ENCODE peak calls at places on chromosomes 7 and 10, in six cellular contexts. One of them, this sample, is unnamed.
A peak's percentile ranks its signal among the peaks of the same experiment; 100 is the strongest.

GRCh38 chr10:79088176-79088575 is 19.4 kb downstream of the ZMIZ1 start:
- DNase-seq in pancreas: peak; percentile 91
- DNase-seq in spleen: no peak
- DNase-seq in upper lobe of right lung: peak; percentile 78
- DNase-seq in mammary epithelial cell: peak; percentile 73
- DNase-seq in breast epithelium: peak; percentile 52
- DNase-seq in this sample: peak; percentile 72

GRCh38 chr10:110414563-110415309 is 83.0 kb upstream of the DUSP5 start:
- DNase-seq in pancreas: no peak
- DNase-seq in spleen: peak; percentile 91
- DNase-seq in upper lobe of right lung: no peak
- DNase-seq in mammary epithelial cell: peak; percentile 91
- DNase-seq in breast epithelium: peak; percentile 62
- DNase-seq in this sample: peak; percentile 91

GRCh38 chr10:79158402-79159097 is 89.8 kb downstream of the ZMIZ1 start:
- DNase-seq in pancreas: peak; percentile 60
- DNase-seq in spleen: no peak
- DNase-seq in upper lobe of right lung: no peak
- DNase-seq in mammary epithelial cell: no peak
- DNase-seq in breast epithelium: no peak
- DNase-seq in this sample: no peak

GRCh38 chr10:1368772-1369171 is 312.6 kb downstream of the WDR37 start:
- DNase-seq in pancreas: no peak
- DNase-seq in spleen: no peak
- DNase-seq in upper lobe of right lung: no peak
- DNase-seq in mammary epithelial cell: no peak
- DNase-seq in breast epithelium: peak; percentile 13
- DNase-seq in this sample: no peak

GRCh38 chr10:59876695-59877094 is 29.7 kb downstream of the CCDC6 start:
- DNase-seq in pancreas: no peak
- DNase-seq in spleen: no peak
- DNase-seq in upper lobe of right lung: no peak
- DNase-seq in mammary epithelial cell: peak; percentile 33
- DNase-seq in breast epithelium: no peak
- DNase-seq in this sample: no peak

GRCh38 chr7:112143567-112143966 is 62.6 kb downstream of the DOCK4 start:
- DNase-seq in pancreas: no peak
- DNase-seq in spleen: no peak
- DNase-seq in upper lobe of right lung: no peak
- DNase-seq in mammary epithelial cell: no peak
- DNase-seq in breast epithelium: no peak
- DNase-seq in this sample: no peak

GRCh38 chr7:69732203-69732602 is 133.9 kb downstream of the AUTS2 start:
- DNase-seq in pancreas: no peak
- DNase-seq in spleen: no peak
- DNase-seq in upper lobe of right lung: no peak
- DNase-seq in mammary epithelial cell: no peak
- DNase-seq in breast epithelium: no peak
- DNase-seq in this sample: peak; percentile 9

GRCh38 chr10:87978166-87978565 is 114.7 kb downstream of the PTEN start:
- DNase-seq in pancreas: no peak
- DNase-seq in spleen: no peak
- DNase-seq in upper lobe of right lung: no peak
- DNase-seq in mammary epithelial cell: no peak
- DNase-seq in breast epithelium: no peak
- DNase-seq in this sample: no peak

GRCh38 chr7:33043434-33043833 is 19.1 kb downstream of the NT5C3A start:
- DNase-seq in pancreas: no peak
- DNase-seq in spleen: no peak
- DNase-seq in upper lobe of right lung: no peak
- DNase-seq in mammary epithelial cell: no peak
- DNase-seq in breast epithelium: no peak
- DNase-seq in this sample: no peak

GRCh38 chr7:33039905-33040292 is 22.7 kb downstream of the NT5C3A start:
- DNase-seq in pancreas: no peak
- DNase-seq in spleen: no peak
- DNase-seq in upper lobe of right lung: no peak
- DNase-seq in mammary epithelial cell: no peak
- DNase-seq in breast epithelium: no peak
- DNase-seq in this sample: no peak

GRCh38 chr7:33040803-33041516 is 21.6 kb downstream of the NT5C3A start:
- DNase-seq in pancreas: no peak
- DNase-seq in spleen: no peak
- DNase-seq in upper lobe of right lung: no peak
- DNase-seq in mammary epithelial cell: peak; percentile 90
- DNase-seq in breast epithelium: peak; percentile 37
- DNase-seq in this sample: peak; percentile 73

GRCh38 chr7:33038639-33039038 is 23.9 kb downstream of the NT5C3A start:
- DNase-seq in pancreas: no peak
- DNase-seq in spleen: no peak
- DNase-seq in upper lobe of right lung: no peak
- DNase-seq in mammary epithelial cell: no peak
- DNase-seq in breast epithelium: no peak
- DNase-seq in this sample: no peak

GRCh38 chr7:33039257-33039904 is 23.2 kb downstream of the NT5C3A start:
- DNase-seq in pancreas: no peak
- DNase-seq in spleen: no peak
- DNase-seq in upper lobe of right lung: no peak
- DNase-seq in mammary epithelial cell: peak; percentile 10
- DNase-seq in breast epithelium: no peak
- DNase-seq in this sample: peak; percentile 26
- H3K27ac ChIP-seq in pancreas: no peak overlapping the region
- H3K27ac ChIP-seq in spleen: peak overlapping the region; percentile 84
- H3K27ac ChIP-seq in upper lobe of right lung: peak overlapping the region; percentile 77
- H3K27ac ChIP-seq in mammary epithelial cell: peak overlapping the region; percentile 89
- H3K27ac ChIP-seq in breast epithelium: peak overlapping the region; percentile 64
- H3K27ac ChIP-seq in this sample: no peak overlapping the region

GRCh38 chr10:69860290-69860689 is 58.6 kb downstream of the COL13A1 start:
- DNase-seq in pancreas: no peak
- DNase-seq in spleen: no peak
- DNase-seq in upper lobe of right lung: no peak
- DNase-seq in mammary epithelial cell: no peak
- DNase-seq in breast epithelium: no peak
- DNase-seq in this sample: no peak

GRCh38 chr10:69863580-69863979 is 61.9 kb downstream of the COL13A1 start:
- DNase-seq in pancreas: no peak
- DNase-seq in spleen: no peak
- DNase-seq in upper lobe of right lung: no peak
- DNase-seq in mammary epithelial cell: peak; percentile 57
- DNase-seq in breast epithelium: no peak
- DNase-seq in this sample: no peak

GRCh38 chr10:69864321-69864720 is 62.6 kb downstream of the COL13A1 start:
- DNase-seq in pancreas: no peak
- DNase-seq in spleen: no peak
- DNase-seq in upper lobe of right lung: no peak
- DNase-seq in mammary epithelial cell: peak; percentile 92
- DNase-seq in breast epithelium: no peak
- DNase-seq in this sample: peak; percentile 66

GRCh38 chr10:69862882-69863530 is 61.3 kb downstream of the COL13A1 start:
- DNase-seq in pancreas: no peak
- DNase-seq in spleen: no peak
- DNase-seq in upper lobe of right lung: no peak
- DNase-seq in mammary epithelial cell: no peak
- DNase-seq in breast epithelium: no peak
- DNase-seq in this sample: no peak

GRCh38 chr10:69861251-69862240 is 59.8 kb downstream of the COL13A1 start:
- DNase-seq in pancreas: no peak
- DNase-seq in spleen: no peak
- DNase-seq in upper lobe of right lung: no peak
- DNase-seq in mammary epithelial cell: peak; percentile 92
- DNase-seq in breast epithelium: no peak
- DNase-seq in this sample: peak; percentile 88
- TF ChIP-seq CTCF in pancreas: peak; percentile 22
- TF ChIP-seq CTCF in spleen: no peak
- TF ChIP-seq CTCF in upper lobe of right lung: no peak
- TF ChIP-seq CTCF in mammary epithelial cell: peak; percentile 55
- TF ChIP-seq CTCF in breast epithelium: peak; percentile 14
- TF ChIP-seq CTCF in this sample: no peak

GRCh38 chr10:58477902-58478301 is 34.8 kb upstream of the BICC1 start:
- DNase-seq in pancreas: no peak
- DNase-seq in spleen: no peak
- DNase-seq in upper lobe of right lung: no peak
- DNase-seq in mammary epithelial cell: no peak
- DNase-seq in breast epithelium: no peak
- DNase-seq in this sample: no peak
- H3K27ac ChIP-seq in pancreas: no peak overlapping the region
- H3K27ac ChIP-seq in spleen: no peak overlapping the region
- H3K27ac ChIP-seq in upper lobe of right lung: no peak overlapping the region
- H3K27ac ChIP-seq in mammary epithelial cell: no peak overlapping the region
- H3K27ac ChIP-seq in breast epithelium: no peak overlapping the region
- H3K27ac ChIP-seq in this sample: no peak overlapping the region

DNA sequence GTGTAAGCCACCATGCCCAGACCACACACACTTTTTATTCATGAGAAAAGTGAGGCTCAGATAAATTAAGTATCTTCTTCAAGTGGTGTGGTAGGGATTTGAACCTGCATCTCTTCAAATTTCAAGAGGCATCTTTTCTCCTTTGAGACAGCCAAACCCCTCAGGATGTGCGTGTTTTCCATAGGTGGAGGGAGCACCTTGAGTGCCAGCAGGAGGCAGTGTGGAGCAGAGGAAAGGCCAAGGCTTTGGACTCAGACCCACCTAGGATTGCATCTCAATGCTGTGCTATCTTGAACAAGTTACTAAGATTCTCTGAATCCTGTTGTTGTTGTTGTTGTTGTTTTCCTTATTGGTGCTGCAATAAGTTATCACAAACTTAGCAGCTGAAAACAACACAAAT is 40.2 kb upstream of the MYL10 start:
- DNase-seq in pancreas: no peak
- DNase-seq in spleen: no peak
- DNase-seq in upper lobe of right lung: no peak
- DNase-seq in mammary epithelial cell: no peak
- DNase-seq in breast epithelium: no peak
- DNase-seq in this sample: no peak
- TF ChIP-seq CTCF in pancreas: no peak
- TF ChIP-seq CTCF in spleen: peak; percentile 15
- TF ChIP-seq CTCF in upper lobe of right lung: no peak
- TF ChIP-seq CTCF in mammary epithelial cell: peak; percentile 12
- TF ChIP-seq CTCF in breast epithelium: no peak
- TF ChIP-seq CTCF in this sample: no peak

DNA sequence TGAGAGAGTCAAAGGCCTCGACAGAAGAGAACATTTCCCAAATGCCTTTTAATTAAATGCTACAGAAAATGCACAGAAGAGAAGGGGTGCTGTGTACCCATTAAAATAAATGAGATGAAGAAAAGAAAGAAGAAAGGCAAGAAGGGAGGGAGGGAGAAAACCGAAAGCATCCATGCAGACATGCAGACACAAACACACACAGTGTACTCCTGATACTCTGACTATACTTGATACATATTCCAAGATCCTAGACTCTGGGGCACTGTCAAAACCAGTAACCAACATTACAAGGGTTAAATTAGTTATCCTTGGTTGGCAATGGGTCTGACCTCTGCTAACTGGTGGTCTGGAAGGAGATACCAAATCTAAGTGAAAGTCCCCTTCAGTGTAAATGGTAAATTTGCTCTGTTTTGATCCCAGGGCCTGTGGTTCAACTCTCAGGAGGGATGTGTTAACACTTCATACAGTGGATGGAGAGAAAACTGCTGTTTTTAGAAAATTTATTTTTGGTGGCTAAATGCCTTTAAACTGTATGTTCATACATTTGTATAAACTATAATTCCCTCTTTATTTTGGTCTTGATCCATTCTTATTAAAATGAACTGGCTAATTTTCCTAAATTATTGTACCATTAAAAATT is 241.3 kb downstream of the GLI3 start:
- DNase-seq in pancreas: no peak
- DNase-seq in spleen: no peak
- DNase-seq in upper lobe of right lung: no peak
- DNase-seq in mammary epithelial cell: no peak
- DNase-seq in breast epithelium: no peak
- DNase-seq in this sample: no peak
- H3K27ac ChIP-seq in pancreas: no peak overlapping the region
- H3K27ac ChIP-seq in spleen: no peak overlapping the region
- H3K27ac ChIP-seq in upper lobe of right lung: no peak overlapping the region
- H3K27ac ChIP-seq in mammary epithelial cell: peak overlapping the region; percentile 69
- H3K27ac ChIP-seq in breast epithelium: peak overlapping the region; percentile 45
- H3K27ac ChIP-seq in this sample: no peak overlapping the region

GRCh38 chr7:157464111-157464970 is 127.5 kb downstream of the DNAJB6 start:
- DNase-seq in pancreas: no peak
- DNase-seq in spleen: peak; percentile 47
- DNase-seq in upper lobe of right lung: peak; percentile 52
- DNase-seq in mammary epithelial cell: no peak
- DNase-seq in breast epithelium: no peak
- DNase-seq in this sample: no peak
- TF ChIP-seq CTCF in pancreas: no peak
- TF ChIP-seq CTCF in spleen: no peak
- TF ChIP-seq CTCF in upper lobe of right lung: no peak
- TF ChIP-seq CTCF in mammary epithelial cell: no peak
- TF ChIP-seq CTCF in breast epithelium: no peak
- TF ChIP-seq CTCF in this sample: no peak

DNA sequence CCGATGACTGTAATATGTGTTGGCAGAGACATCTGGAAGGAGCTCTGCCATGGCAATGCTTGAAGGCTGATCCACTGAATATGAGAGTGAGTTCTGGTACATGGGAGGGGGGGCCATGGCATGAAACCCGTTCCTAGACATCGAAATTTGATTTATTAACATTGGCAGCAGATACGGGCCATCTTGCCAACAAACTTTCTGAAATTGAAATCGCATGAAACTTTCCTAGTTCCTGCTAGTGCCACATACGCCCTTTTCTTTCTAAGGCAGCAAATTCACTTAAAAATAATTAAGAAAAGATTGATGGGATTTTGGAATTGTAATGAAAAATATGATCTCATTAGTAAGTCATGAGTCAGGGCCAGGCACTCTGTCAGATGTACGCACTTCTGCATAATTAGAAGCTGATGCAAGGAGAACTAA is 91.8 kb upstream of the KMT2C start:
- DNase-seq in pancreas: peak; percentile 3
- DNase-seq in spleen: no peak
- DNase-seq in upper lobe of right lung: no peak
- DNase-seq in mammary epithelial cell: no peak
- DNase-seq in breast epithelium: no peak
- DNase-seq in this sample: no peak
- H3K27ac ChIP-seq in pancreas: no peak overlapping the region
- H3K27ac ChIP-seq in spleen: no peak overlapping the region
- H3K27ac ChIP-seq in upper lobe of right lung: no peak overlapping the region
- H3K27ac ChIP-seq in mammary epithelial cell: no peak overlapping the region
- H3K27ac ChIP-seq in breast epithelium: no peak overlapping the region
- H3K27ac ChIP-seq in this sample: no peak overlapping the region